ENCODE peak calls at places on chromosomes 12 and 14, in five cellular contexts. Z is stimulated activated CD8-positive, alpha-beta memory T cell treated with anti-CD3 and anti-CD28 coated beads, Interleukin-2, amount 100 ng/mL, for 1 hour; S is ACHN; M is H7; T is fibroblast of villous mesenchyme. Q is an unnamed sample.

GRCh38 chr12:110104188-110104969 is 19.8 kb upstream of the IFT81 start:
- DNase-seq in S (no peak), T (peak), Z (no peak), M (no peak), Q (no peak)

GRCh38 chr12:109113661-109114321 is 2.6 kb upstream of the ACACB start:
- DNase-seq in M (no peak), T (peak), S (no peak), Z (no peak), Q (no peak)

GRCh38 chr12:124737772-124738635 is 125.7 kb downstream of the SCARB1 start:
- DNase-seq in S (no peak), T (no peak), M (no peak), Z (no peak), Q (no peak)

GRCh38 chr14:36493761-36494160 is 26.3 kb downstream of the NKX2-1 start:
- DNase-seq in M (no peak), S (no peak), Z (no peak), T (no peak), Q (no peak)

GRCh38 chr14:96038920-96039632 is at the start of gene C14orf132:
- DNase-seq in M (peak), S (peak), T (peak), Z (peak), Q (peak)

GRCh38 chr14:69485701-69486100 is 1.2 kb downstream of the PLEKHD1 start:
- DNase-seq in S (no peak), T (no peak), Z (no peak), M (no peak), Q (no peak)

GRCh38 chr12:78035913-78036658 is 205.4 kb downstream of the NAV3 start:
- DNase-seq in T (peak), M (no peak), Z (no peak), S (no peak), Q (no peak)

GRCh38 chr12:121579190-121579791 is 1.5 kb downstream of the KDM2B start:
- DNase-seq in M (peak), Z (no peak), S (peak), T (no peak), Q (no peak)

GRCh38 chr14:20429801-20430669 is 5.9 kb downstream of the KLHL33 start:
- DNase-seq in M (no peak), Z (no peak), T (no peak), S (no peak), Q (no peak)

GRCh38 chr14:75984674-75985073 is 889 bp upstream of the IFT43 start:
- DNase-seq in T (no peak), M (no peak), Z (no peak), S (no peak), Q (no peak)

GRCh38 chr14:70660967-70661871 is 19.5 kb downstream of the TTC9 start:
- DNase-seq in T (no peak), M (no peak), S (no peak), Z (no peak), Q (no peak)

GRCh38 chr12:57632898-57633825 is at the start of gene B4GALNT1:
- DNase-seq in Z (peak), M (peak), T (peak), S (peak), Q (peak)

GRCh38 chr14:21668377-21668776 is 5.2 kb downstream of the OR4E1 start:
- DNase-seq in T (peak), S (no peak), Z (no peak), M (no peak), Q (peak)

GRCh38 chr14:61179776-61180398 is 101.3 kb downstream of the TMEM30B start:
- DNase-seq in Z (no peak), S (peak), T (peak), M (no peak), Q (peak)

GRCh38 chr12:130876758-130877157 is 4.9 kb downstream of the RAN start:
- DNase-seq in Z (no peak), S (no peak), M (no peak), T (no peak), Q (no peak)

GRCh38 chr12:2058837-2059236 is 6.0 kb downstream of the CACNA1C start:
- DNase-seq in Z (no peak), M (peak), T (no peak), S (no peak), Q (no peak)

GRCh38 chr12:12749433-12749832 is 32.3 kb downstream of the CDKN1B start:
- DNase-seq in Z (no peak), M (no peak), S (no peak), T (peak), Q (peak)

GRCh38 chr12:98227162-98227561 is 288.2 kb upstream of the TMPO start:
- DNase-seq in S (peak), Z (no peak), M (peak), T (peak), Q (no peak)

GRCh38 chr12:103786201-103786600 is 54.8 kb downstream of the NT5DC3 start:
- DNase-seq in Z (no peak), T (no peak), M (no peak), S (no peak), Q (no peak)

GRCh38 chr12:98653866-98654493 is 8.9 kb downstream of the APAF1 start:
- DNase-seq in Z (no peak), S (peak), T (peak), M (peak), Q (peak)

GRCh38 chr12:131683266-131684014 is 27.4 kb upstream of the SFSWAP start:
- DNase-seq in S (no peak), Z (no peak), T (no peak), M (peak), Q (no peak)

GRCh38 chr12:52126605-52127578 is 47.4 kb downstream of the SMIM41 start:
- DNase-seq in M (peak), S (no peak), T (no peak), Z (no peak), Q (no peak)

GRCh38 chr12:114625294-114625851 is 58.6 kb downstream of the TBX3 start:
- DNase-seq in T (peak), S (peak), Z (no peak), M (peak), Q (peak)

GRCh38 chr14:22265319-22266140 is 323.5 kb downstream of the DAD1 start:
- DNase-seq in S (peak), T (peak), M (peak), Z (no peak), Q (peak)